ENCODE peak calls at places on chromosomes 5 and 9, in six cellular contexts. P, J, Q, U, G and O are unnamed samples.
A peak's percentile ranks its signal among the peaks of the same experiment; 100 is the strongest.

GRCh38 chr5:171755354-171755821 is 30.2 kb upstream of the SMIM23 start:
- DNase-seq in P (peak; percentile 23), J (no peak), Q (peak; percentile 29), U (peak; percentile 11), G (no peak), O (no peak)

GRCh38 chr9:116945817-116946216 is 258.7 kb downstream of the TRIM32 start:
- DNase-seq in P (no peak), J (no peak), Q (peak; percentile 31), U (no peak), G (no peak), O (no peak)

GRCh38 chr9:93204470-93205043 is 20.6 kb downstream of the WNK2 start:
- DNase-seq in P (no peak), J (no peak), Q (no peak), U (no peak), G (no peak), O (no peak)

GRCh38 chr9:114339130-114339908 is 9.7 kb downstream of the ORM2 start:
- DNase-seq in P (peak; percentile 47), J (peak; percentile 20), Q (peak; percentile 77), U (peak; percentile 57), G (peak; percentile 38), O (peak; percentile 55)

GRCh38 chr5:173753307-173754168 is 134.6 kb upstream of the CPEB4 start:
- DNase-seq in P (peak; percentile 72), J (peak; percentile 62), Q (peak; percentile 90), U (peak; percentile 71), G (peak; percentile 25), O (peak; percentile 93)

GRCh38 chr5:167217097-167217743 is 1074.2 kb upstream of the WWC1 start:
- DNase-seq in P (no peak), J (no peak), Q (no peak), U (no peak), G (no peak), O (peak; percentile 22)

GRCh38 chr5:148653840-148654781 is at the start of gene HTR4:
- DNase-seq in P (no peak), J (no peak), Q (no peak), U (no peak), G (no peak), O (no peak)

GRCh38 chr5:94856257-94856656 is 237.8 kb downstream of the SLF1 start:
- DNase-seq in P (no peak), J (no peak), Q (no peak), U (no peak), G (no peak), O (no peak)

GRCh38 chr5:170848033-170848432 is 13.8 kb upstream of the RANBP17 start:
- DNase-seq in P (peak; percentile 23), J (no peak), Q (peak; percentile 16), U (peak; percentile 28), G (no peak), O (no peak)

GRCh38 chr5:131932235-131932634 is 13.2 kb downstream of the MEIKIN start:
- DNase-seq in P (no peak), J (no peak), Q (no peak), U (no peak), G (peak; percentile 9), O (no peak)
- H3K4me3 ChIP-seq in P (no peak overlapping the region), J (no peak overlapping the region), Q (no peak overlapping the region), U (no peak overlapping the region), G (no peak overlapping the region), O (no peak overlapping the region)

GRCh38 chr9:21801683-21802417 is 586 bp upstream of the MTAP start:
- DNase-seq in P (peak; percentile 85), J (peak; percentile 68), Q (peak; percentile 97), U (peak; percentile 85), G (no peak), O (peak; percentile 95)

GRCh38 chr9:21800931-21801682 is 1.3 kb upstream of the MTAP start:
- DNase-seq in P (no peak), J (no peak), Q (no peak), U (no peak), G (no peak), O (no peak)

GRCh38 chr9:21804336-21804735 is 1.9 kb downstream of the MTAP start:
- DNase-seq in P (no peak), J (no peak), Q (no peak), U (no peak), G (no peak), O (no peak)

GRCh38 chr9:21803674-21804048 is 1.2 kb downstream of the MTAP start:
- DNase-seq in P (no peak), J (no peak), Q (no peak), U (peak; percentile 28), G (no peak), O (peak; percentile 9)

GRCh38 chr9:21802418-21803000 is at the start of gene MTAP:
- DNase-seq in P (peak; percentile 93), J (peak; percentile 81), Q (peak; percentile 81), U (peak; percentile 94), G (peak; percentile 81), O (peak; percentile 98)
- H3K4ac ChIP-seq in P (peak within 1 kb of the TSS; percentile 84), J (no peak within 1 kb of the TSS), Q (peak within 1 kb of the TSS; percentile 89), U (peak within 1 kb of the TSS; percentile 91), G (peak within 1 kb of the TSS; percentile 96), O (no peak within 1 kb of the TSS)

GRCh38 chr9:13034696-13035006 is 244.8 kb downstream of the MPDZ start:
- DNase-seq in P (no peak), J (no peak), Q (no peak), U (no peak), G (no peak), O (no peak)

GRCh38 chr9:13033959-13034695 is 245.4 kb downstream of the MPDZ start:
- DNase-seq in P (peak; percentile 54), J (peak; percentile 56), Q (peak; percentile 75), U (peak; percentile 68), G (peak; percentile 49), O (peak; percentile 74)

GRCh38 chr9:13032585-13032984 is 246.9 kb downstream of the MPDZ start:
- DNase-seq in P (no peak), J (no peak), Q (no peak), U (no peak), G (no peak), O (no peak)

GRCh38 chr9:13035822-13036221 is 243.7 kb downstream of the MPDZ start:
- DNase-seq in P (no peak), J (no peak), Q (no peak), U (no peak), G (no peak), O (no peak)
- H3K4me3 ChIP-seq in P (no peak overlapping the region), J (no peak overlapping the region), Q (no peak overlapping the region), U (no peak overlapping the region), G (no peak overlapping the region), O (no peak overlapping the region)

DNA sequence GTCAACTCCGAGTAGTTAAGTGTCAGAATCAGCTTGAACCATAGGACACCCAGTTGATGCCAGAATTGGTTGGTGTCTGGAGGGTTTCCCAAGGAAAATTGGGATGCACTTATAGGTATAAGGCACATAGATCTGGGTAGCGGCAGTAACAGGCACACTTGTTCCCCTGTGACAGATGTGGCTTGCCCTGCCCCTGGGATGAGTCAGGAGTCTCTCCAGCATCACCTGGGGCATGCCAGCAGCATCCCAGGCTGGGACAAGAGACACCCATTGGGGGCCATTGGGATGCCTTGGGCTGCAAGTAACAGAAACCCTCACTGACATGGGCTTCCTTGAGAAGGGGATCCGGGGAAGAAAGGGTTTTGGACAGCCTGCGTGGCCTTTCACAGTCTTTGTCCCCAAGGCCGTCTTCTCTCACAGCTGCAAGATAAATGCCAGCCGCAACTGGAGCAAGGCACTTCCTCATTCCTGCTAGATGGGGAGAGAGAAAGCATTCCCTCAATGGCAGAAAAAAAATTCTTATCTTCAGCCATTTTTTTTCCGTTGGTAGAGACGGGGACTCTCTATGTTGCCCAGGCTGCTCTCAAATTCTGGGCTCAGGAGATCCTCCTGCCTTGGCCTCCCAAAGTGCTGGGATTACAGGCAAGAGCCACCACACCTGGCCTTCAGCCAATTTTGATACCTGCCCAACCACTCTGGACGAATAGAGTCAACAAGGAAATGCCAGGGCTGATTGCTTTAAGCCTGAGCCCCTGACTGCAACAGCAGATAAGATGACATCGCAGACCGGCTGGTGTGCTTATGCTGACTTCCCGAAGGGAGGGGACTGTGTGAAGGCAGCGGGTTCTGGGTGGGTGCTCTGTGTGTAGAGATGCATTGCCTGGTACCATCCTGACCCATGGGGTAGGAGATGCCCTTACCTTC is 13.3 kb upstream of the RNF130 start:
- DNase-seq in P (no peak), J (no peak), Q (peak; percentile 87), U (no peak), G (no peak), O (peak; percentile 89)
- H3K4ac ChIP-seq in P (no peak overlapping the region), J (no peak overlapping the region), Q (no peak overlapping the region), U (no peak overlapping the region), G (peak overlapping the region; percentile 89), O (peak overlapping the region; percentile 48)

GRCh38 chr5:115600771-115601170 is 1.5 kb downstream of the TICAM2 start:
- DNase-seq in P (peak; percentile 63), J (no peak), Q (no peak), U (peak; percentile 50), G (no peak), O (no peak)
- H3K4me3 ChIP-seq in P (peak overlapping the region; percentile 94), J (no peak overlapping the region), Q (no peak overlapping the region), U (no peak overlapping the region), G (no peak overlapping the region), O (no peak overlapping the region)

GRCh38 chr9:135500071-135500524 is 384 bp upstream of the MRPS2 start:
- DNase-seq in P (peak; percentile 44), J (no peak), Q (no peak), U (no peak), G (no peak), O (no peak)

GRCh38 chr9:135499326-135500070 is 984 bp upstream of the MRPS2 start:
- DNase-seq in P (peak; percentile 84), J (peak; percentile 87), Q (peak; percentile 99), U (peak; percentile 93), G (no peak), O (peak; percentile 90)

GRCh38 chr9:135501261-135502167 is 1.0 kb downstream of the MRPS2 start:
- DNase-seq in P (no peak), J (no peak), Q (no peak), U (peak; percentile 74), G (no peak), O (peak; percentile 68)

GRCh38 chr9:135502168-135502872 is 1.8 kb downstream of the MRPS2 start:
- DNase-seq in P (no peak), J (no peak), Q (no peak), U (no peak), G (no peak), O (no peak)

GRCh38 chr9:135500525-135501260 is at the start of gene MRPS2:
- DNase-seq in P (peak; percentile 81), J (peak; percentile 92), Q (peak; percentile 95), U (peak; percentile 91), G (peak; percentile 62), O (peak; percentile 95)
- H3K4ac ChIP-seq in P (peak within 1 kb of the TSS; percentile 72), J (peak within 1 kb of the TSS; percentile 93), Q (peak within 1 kb of the TSS; percentile 86), U (peak within 1 kb of the TSS; percentile 31), G (peak within 1 kb of the TSS; percentile 89), O (peak within 1 kb of the TSS; percentile 82)

GRCh38 chr9:545480-545879 is 296.0 kb upstream of the DMRT1 start:
- DNase-seq in P (no peak), J (no peak), Q (no peak), U (no peak), G (no peak), O (no peak)
- H3K4me3 ChIP-seq in P (no peak overlapping the region), J (no peak overlapping the region), Q (no peak overlapping the region), U (no peak overlapping the region), G (no peak overlapping the region), O (no peak overlapping the region)

GRCh38 chr5:177967221-177967887 is 28.7 kb downstream of the PROP1 start:
- DNase-seq in P (no peak), J (no peak), Q (no peak), U (no peak), G (no peak), O (no peak)

GRCh38 chr5:177972613-177973012 is 23.4 kb downstream of the PROP1 start:
- DNase-seq in P (peak; percentile 7), J (no peak), Q (peak; percentile 21), U (no peak), G (no peak), O (no peak)

GRCh38 chr5:177968661-177969211 is 27.3 kb downstream of the PROP1 start:
- DNase-seq in P (no peak), J (no peak), Q (no peak), U (no peak), G (no peak), O (no peak)

GRCh38 chr5:177973066-177973635 is 22.9 kb downstream of the PROP1 start:
- DNase-seq in P (no peak), J (no peak), Q (peak; percentile 46), U (no peak), G (no peak), O (no peak)
- H3K4ac ChIP-seq in P (no peak overlapping the region), J (no peak overlapping the region), Q (no peak overlapping the region), U (no peak overlapping the region), G (no peak overlapping the region), O (no peak overlapping the region)